ENCODE peak calls at places on chromosomes 3 and 15, in nine cellular contexts. M is D341Med, H is colonic mucosa, B is GM12891, Q is GM12865, X is NCI-H226, I is amygdala, U is WERI-Rb-1, J is putamen. Z is an unnamed sample.

GRCh38 chr3:47370887-47371697 is 9.7 kb upstream of the PTPN23 start:
- DNase-seq in B (peak; percentile 59), X (no peak), H (peak; percentile 27), U (peak; percentile 35), J (no peak), I (peak; percentile 6), Q (peak; percentile 53), M (peak; percentile 76), Z (no peak)

GRCh38 chr3:69330891-69331400 is 54.9 kb downstream of the FRMD4B start:
- DNase-seq in Q (no peak), J (peak; percentile 75), H (no peak), I (no peak), B (no peak), M (no peak), U (no peak), X (no peak), Z (no peak)

GRCh38 chr3:52231502-52232278 is 6.2 kb upstream of the TLR9 start:
- DNase-seq in M (peak; percentile 94), H (peak; percentile 84), X (no peak), I (peak; percentile 27), J (no peak), U (peak; percentile 47), Q (peak; percentile 83), B (peak; percentile 88), Z (no peak)

GRCh38 chr15:50828610-50829206 is 63.2 kb upstream of the SPPL2A start:
- DNase-seq in B (no peak), U (no peak), M (no peak), X (peak; percentile 96), J (no peak), I (no peak), H (no peak), Q (no peak), Z (no peak)

GRCh38 chr3:65029130-65029529 is 341.3 kb upstream of the ADAMTS9 start:
- DNase-seq in Q (peak; percentile 3), H (no peak), U (no peak), J (no peak), I (no peak), B (no peak), M (no peak), X (no peak), Z (no peak)

GRCh38 chr15:80152896-80153876 is at the start of gene FAH:
- DNase-seq in B (no peak), Q (peak; percentile 73), U (no peak), H (peak; percentile 51), X (peak; percentile 61), M (no peak), J (peak; percentile 13), I (no peak), Z (no peak)

GRCh38 chr3:172210355-172210754 is 171.0 kb downstream of the FNDC3B start:
- DNase-seq in H (no peak), X (peak; percentile 35), U (no peak), J (no peak), B (no peak), Q (no peak), I (no peak), M (no peak), Z (no peak)

GRCh38 chr3:23239181-23240068 is 36.3 kb downstream of the UBE2E2 start:
- DNase-seq in I (no peak), H (no peak), M (no peak), X (no peak), Q (no peak), B (no peak), J (no peak), U (no peak), Z (no peak)

GRCh38 chr15:85316244-85316934 is 64.0 kb upstream of the AKAP13 start:
- DNase-seq in Q (peak; percentile 50), X (no peak), J (no peak), B (no peak), M (no peak), H (peak; percentile 62), U (no peak), I (no peak), Z (no peak)

GRCh38 chr3:88713233-88713691 is 394.2 kb upstream of the EPHA3 start:
- DNase-seq in U (no peak), Q (no peak), I (no peak), X (peak; percentile 78), J (no peak), B (no peak), H (no peak), M (no peak), Z (no peak)

GRCh38 chr3:43082457-43082856 is 23.4 kb downstream of the POMGNT2 start:
- DNase-seq in B (no peak), J (no peak), M (no peak), U (no peak), H (no peak), X (no peak), Q (no peak), I (no peak), Z (no peak)

GRCh38 chr3:162112719-162113118 is 616.1 kb downstream of the OTOL1 start:
- DNase-seq in U (no peak), M (no peak), Q (no peak), X (no peak), J (no peak), B (no peak), H (no peak), I (no peak), Z (no peak)

GRCh38 chr3:71087109-71088018 is 496.2 kb downstream of the FOXP1 start:
- DNase-seq in H (no peak), M (no peak), U (no peak), B (no peak), X (no peak), Q (peak; percentile 90), J (no peak), I (no peak), Z (no peak)

GRCh38 chr15:52558196-52558595 is 10.6 kb downstream of the ARPP19 start:
- DNase-seq in U (no peak), H (no peak), M (no peak), Q (peak; percentile 91), I (no peak), X (peak; percentile 52), B (no peak), J (no peak), Z (no peak)

GRCh38 chr3:42769477-42770131 is 3.4 kb downstream of the CCDC13 start:
- DNase-seq in X (no peak), H (no peak), I (no peak), B (no peak), Q (no peak), U (no peak), M (no peak), J (no peak), Z (no peak)

GRCh38 chr3:133441867-133442270 is 42.0 kb downstream of the BFSP2 start:
- DNase-seq in Q (peak; percentile 53), H (no peak), J (no peak), U (no peak), B (no peak), M (no peak), I (no peak), X (no peak), Z (no peak)

GRCh38 chr15:38186505-38186904 is 66.1 kb upstream of the SPRED1 start:
- DNase-seq in U (no peak), M (no peak), B (no peak), Q (no peak), I (no peak), X (no peak), H (no peak), J (no peak), Z (no peak)

GRCh38 chr3:145620002-145620401 is 541.0 kb downstream of the PLOD2 start:
- DNase-seq in H (no peak), M (no peak), X (no peak), B (no peak), J (no peak), U (no peak), I (no peak), Q (no peak), Z (no peak)

GRCh38 chr3:190533511-190534282 is 19.8 kb downstream of the IL1RAP start:
- DNase-seq in U (no peak), M (no peak), J (peak; percentile 58), B (no peak), Q (no peak), I (peak; percentile 30), H (peak; percentile 22), X (peak; percentile 99), Z (no peak)

GRCh38 chr3:106428565-106428994 is 559.8 kb upstream of the CBLB start:
- DNase-seq in U (no peak), H (no peak), J (no peak), M (no peak), X (peak; percentile 93), Q (no peak), I (no peak), B (no peak), Z (no peak)

GRCh38 chr3:27943106-27943505 is 221.0 kb upstream of the EOMES start:
- DNase-seq in U (peak; percentile 27), X (no peak), I (no peak), Q (peak; percentile 28), B (no peak), H (peak; percentile 19), M (no peak), J (no peak), Z (no peak)

GRCh38 chr3:44277925-44278324 is 36.2 kb downstream of the TOPAZ1 start:
- DNase-seq in J (no peak), H (no peak), Q (no peak), U (no peak), I (no peak), B (no peak), M (no peak), X (no peak), Z (no peak)

GRCh38 chr3:12868039-12869024 is 27.0 kb upstream of the RPL32 start:
- DNase-seq in M (peak; percentile 84), B (peak; percentile 57), X (peak; percentile 80), J (peak; percentile 84), H (peak; percentile 84), Q (peak; percentile 74), I (peak; percentile 81), U (peak; percentile 81), Z (peak; percentile 58)

GRCh38 chr3:176992565-176992964 is 204.7 kb downstream of the TBL1XR1 start:
- DNase-seq in U (no peak), J (no peak), M (peak; percentile 37), X (no peak), B (no peak), Q (no peak), H (no peak), I (no peak), Z (no peak)

GRCh38 chr3:134392336-134392983 is 18.2 kb upstream of the AMOTL2 start:
- DNase-seq in J (no peak), H (no peak), B (no peak), I (no peak), U (no peak), X (peak; percentile 47), Q (no peak), M (no peak), Z (peak; percentile 8)

GRCh38 chr15:77412972-77413371 is 6.9 kb downstream of the PEAK1 start:
- DNase-seq in M (no peak), X (no peak), Q (no peak), I (no peak), U (no peak), J (no peak), B (no peak), H (no peak), Z (no peak)

GRCh38 chr3:53079791-53080555 is 34.1 kb upstream of the SFMBT1 start:
- DNase-seq in U (no peak), J (no peak), I (no peak), H (no peak), Q (no peak), X (no peak), M (peak; percentile 21), B (no peak), Z (no peak)

GRCh38 chr3:156535162-156535627 is 19.7 kb downstream of the SSR3 start:
- DNase-seq in M (no peak), Q (peak; percentile 23), B (no peak), J (peak; percentile 71), U (no peak), I (peak; percentile 27), H (peak; percentile 23), X (peak; percentile 85), Z (no peak)

GRCh38 chr3:31891876-31892455 is 89.1 kb downstream of the OSBPL10 start:
- DNase-seq in H (no peak), Q (no peak), J (no peak), B (no peak), I (no peak), U (no peak), X (no peak), M (no peak), Z (no peak)

GRCh38 chr15:63461230-63461629 is 43.2 kb upstream of the USP3 start:
- DNase-seq in B (no peak), Q (no peak), H (no peak), I (peak; percentile 53), X (no peak), M (no peak), U (no peak), J (peak; percentile 68), Z (no peak)

Z was measured in LNCaP clone FGC.